ENCODE peak calls at places on chromosomes 7 and 10, in eight cellular contexts. C, D, L, Q, T, I, J and A are unnamed samples.

GRCh38 chr7:102814025-102814471 is 65.2 kb downstream of the FAM185A start:
- DNase-seq in C (no peak), D (no peak), L (no peak), Q (no peak), T (no peak), I (peak), J (no peak), A (no peak)

GRCh38 chr7:79245623-79246249 is 207.7 kb downstream of the MAGI2 start:
- DNase-seq in C (no peak), D (no peak), L (no peak), Q (no peak), T (no peak), I (no peak), J (no peak), A (no peak)

GRCh38 chr10:27611861-27612450 is 107.9 kb downstream of the RAB18 start:
- DNase-seq in C (no peak), D (no peak), L (no peak), Q (no peak), T (no peak), I (no peak), J (no peak), A (no peak)

GRCh38 chr7:156027821-156028220 is 215.6 kb upstream of the SHH start:
- DNase-seq in C (no peak), D (no peak), L (no peak), Q (no peak), T (no peak), I (no peak), J (no peak), A (no peak)

GRCh38 chr10:26437637-26438461 is at the start of gene APBB1IP:
- DNase-seq in C (peak), D (peak), L (peak), Q (no peak), T (no peak), I (no peak), J (peak), A (peak)

GRCh38 chr7:33671521-33672262 is 233.6 kb upstream of the BMPER start:
- DNase-seq in C (no peak), D (no peak), L (no peak), Q (no peak), T (no peak), I (no peak), J (no peak), A (no peak)

GRCh38 chr10:110540038-110540437 is 27.5 kb upstream of the SMC3 start:
- DNase-seq in C (no peak), D (no peak), L (no peak), Q (no peak), T (no peak), I (no peak), J (no peak), A (no peak)

GRCh38 chr10:12635127-12635541 is 285.8 kb downstream of the CAMK1D start:
- DNase-seq in C (no peak), D (no peak), L (no peak), Q (no peak), T (no peak), I (no peak), J (no peak), A (no peak)

GRCh38 chr7:55794527-55794926 is 68.0 kb downstream of the SEPTIN14 start:
- DNase-seq in C (no peak), D (no peak), L (no peak), Q (no peak), T (no peak), I (no peak), J (no peak), A (peak)

GRCh38 chr10:102283488-102283887 is 38.2 kb downstream of the GBF1 start:
- DNase-seq in C (no peak), D (no peak), L (no peak), Q (no peak), T (no peak), I (no peak), J (no peak), A (no peak)

GRCh38 chr10:102284531-102284930 is 39.2 kb downstream of the GBF1 start:
- DNase-seq in C (no peak), D (no peak), L (no peak), Q (no peak), T (no peak), I (no peak), J (no peak), A (no peak)

GRCh38 chr10:102285134-102285533 is 39.8 kb downstream of the GBF1 start:
- DNase-seq in C (no peak), D (no peak), L (no peak), Q (no peak), T (no peak), I (no peak), J (no peak), A (no peak)

GRCh38 chr10:102281103-102281502 is 35.8 kb downstream of the GBF1 start:
- DNase-seq in C (no peak), D (no peak), L (no peak), Q (no peak), T (no peak), I (no peak), J (no peak), A (no peak)

GRCh38 chr10:102283890-102284289 is 38.6 kb downstream of the GBF1 start:
- DNase-seq in C (no peak), D (no peak), L (no peak), Q (no peak), T (no peak), I (no peak), J (no peak), A (no peak)
- H3K4me3 ChIP-seq in C (no peak), D (no peak), L (no peak), Q (no peak), T (no peak), I (no peak), J (no peak), A (no peak)

GRCh38 chr7:47580175-47580701 is 1.7 kb downstream of the TNS3 start:
- DNase-seq in C (no peak), D (no peak), L (peak), Q (no peak), T (no peak), I (no peak), J (no peak), A (no peak)
- H3K4me3 ChIP-seq in C (peak), D (peak), L (no peak), Q (no peak), T (peak), I (peak), J (peak), A (peak)

DNA sequence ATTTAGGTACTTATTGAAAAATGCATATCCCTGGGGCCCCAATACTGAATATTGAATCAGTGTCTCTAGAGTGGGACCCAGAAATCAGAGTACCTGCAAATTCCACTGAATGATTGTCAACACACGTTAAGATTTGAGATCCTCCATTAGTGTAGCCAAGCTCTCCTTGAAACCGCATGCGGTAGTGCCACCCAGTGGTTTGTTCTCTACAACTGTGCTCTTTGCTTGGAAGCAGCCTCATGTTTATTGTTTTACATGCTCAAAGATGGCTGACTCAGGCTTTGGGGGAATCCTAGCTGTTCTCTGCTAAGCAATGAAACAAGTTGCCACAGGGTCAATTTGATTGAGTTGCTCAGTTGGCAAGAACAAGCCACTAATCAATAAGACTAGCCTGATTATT is 340.2 kb upstream of the CELF2 start:
- DNase-seq in C (no peak), D (peak), L (peak), Q (no peak), T (peak), I (peak), J (peak), A (peak)
- H3K4me3 ChIP-seq in C (no peak), D (no peak), L (no peak), Q (no peak), T (no peak), I (no peak), J (no peak), A (no peak)

DNA sequence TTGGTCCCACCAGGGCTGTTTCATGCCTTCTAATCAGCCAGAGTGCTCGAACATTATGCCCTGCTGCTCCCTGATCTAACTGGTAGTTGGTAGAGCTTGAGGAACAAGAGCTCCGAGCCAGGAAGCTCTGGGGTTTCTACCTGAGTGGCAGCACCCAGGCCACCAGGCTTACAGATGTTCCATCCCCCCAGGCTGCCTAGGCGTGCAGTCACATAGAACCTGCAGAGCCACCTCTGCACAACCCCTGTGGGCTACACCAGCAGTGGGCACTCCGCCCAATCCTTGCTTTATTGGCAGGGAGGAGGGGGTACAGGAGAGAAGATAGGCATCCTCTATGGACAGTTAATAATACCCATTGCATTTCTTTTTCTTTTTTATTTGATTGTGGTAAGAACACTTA is 21.8 kb downstream of the MAP3K8 start:
- DNase-seq in C (no peak), D (peak), L (no peak), Q (no peak), T (peak), I (no peak), J (no peak), A (no peak)
- H3K4me3 ChIP-seq in C (no peak), D (no peak), L (no peak), Q (no peak), T (no peak), I (no peak), J (no peak), A (no peak)

DNA sequence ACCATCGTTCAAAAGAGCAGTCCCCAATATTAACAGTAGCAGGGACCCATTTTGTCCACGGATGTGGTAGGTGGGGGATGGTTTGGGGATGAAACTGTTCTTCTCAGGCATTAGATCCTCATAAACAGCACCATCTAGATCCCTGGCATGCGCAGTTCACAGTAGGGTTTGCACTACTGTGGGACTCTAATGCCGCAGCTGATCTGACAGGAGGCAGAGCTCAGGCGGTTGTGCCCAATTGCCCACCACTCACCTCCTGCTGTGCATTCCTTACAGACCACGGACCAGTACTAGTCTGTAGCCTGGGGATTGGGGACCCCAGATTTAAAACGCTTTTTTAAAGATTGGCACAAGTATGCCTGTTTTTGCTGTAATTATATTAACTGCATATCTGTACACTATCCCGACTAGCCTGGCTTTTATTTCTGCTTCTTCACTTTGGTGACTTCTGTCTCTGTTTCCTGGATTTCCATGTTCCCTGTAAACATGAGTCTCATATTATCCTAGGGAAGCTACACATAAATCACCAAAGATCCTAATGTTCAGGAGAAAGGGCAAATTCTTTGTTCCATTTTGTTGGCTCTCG is 163.3 kb upstream of the AKR1E2 start:
- DNase-seq in C (no peak), D (no peak), L (no peak), Q (no peak), T (no peak), I (peak), J (no peak), A (no peak)
- H3K4me3 ChIP-seq in C (no peak), D (no peak), L (no peak), Q (no peak), T (no peak), I (peak), J (no peak), A (no peak)

DNA sequence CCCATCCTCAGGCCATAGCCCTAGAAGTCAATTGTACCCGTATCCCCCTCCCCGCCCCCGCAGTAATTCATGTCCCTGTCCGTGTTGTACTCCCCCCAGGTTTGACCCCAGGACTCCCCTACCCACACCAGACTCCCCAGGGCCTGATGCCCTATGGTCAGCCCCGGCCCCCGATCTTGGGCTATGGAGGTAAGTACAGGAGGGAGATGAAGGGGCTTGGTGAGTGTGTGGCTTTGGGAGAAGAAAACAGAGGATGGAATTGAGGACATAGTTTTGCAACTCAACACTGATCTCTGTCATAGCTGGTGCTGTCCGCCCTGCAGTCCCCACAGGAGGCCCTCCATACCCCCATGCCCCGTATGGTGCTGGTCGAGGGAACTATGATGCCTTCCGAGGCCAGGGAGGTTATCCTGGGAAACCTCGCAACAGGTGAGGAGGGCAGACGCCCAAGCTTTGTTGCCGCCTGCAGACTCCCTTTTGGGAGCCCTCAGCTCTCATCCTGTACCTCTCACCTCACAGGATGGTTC is 1.5 kb downstream of the UFSP1 start:
- DNase-seq in C (no peak), D (no peak), L (no peak), Q (no peak), T (no peak), I (no peak), J (no peak), A (peak)
- H3K4me3 ChIP-seq in C (peak), D (no peak), L (no peak), Q (peak), T (no peak), I (no peak), J (no peak), A (peak)

DNA sequence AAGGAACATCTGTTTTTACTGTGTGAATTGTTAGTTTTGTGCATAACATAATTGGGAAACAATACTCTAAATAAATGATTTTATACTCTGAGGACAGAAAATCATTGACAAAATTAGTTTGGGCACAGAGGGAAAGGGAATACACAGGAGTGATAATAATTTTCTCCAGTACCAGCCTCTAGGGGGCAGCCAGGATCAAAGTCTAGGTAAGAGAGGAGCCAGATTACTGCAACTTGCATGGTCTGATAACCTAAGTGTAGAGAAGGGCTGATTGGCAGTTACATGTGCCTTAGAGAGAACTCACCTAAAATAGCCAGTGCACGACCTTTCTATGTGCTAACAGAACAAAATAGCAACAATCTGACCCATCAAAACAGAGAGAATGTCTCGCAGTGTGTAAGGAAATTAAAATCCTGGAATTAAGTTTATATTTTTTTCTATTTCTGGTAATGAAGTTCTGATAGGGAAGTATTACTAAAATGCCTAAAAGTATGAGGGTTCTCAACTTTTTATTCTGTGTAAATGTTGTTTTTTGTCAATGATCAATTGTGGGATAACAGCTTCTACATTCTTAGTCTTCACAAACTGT is 66.3 kb downstream of the EXOC6 start:
- DNase-seq in C (no peak), D (no peak), L (peak), Q (no peak), T (no peak), I (peak), J (no peak), A (no peak)
- H3K4me3 ChIP-seq in C (no peak), D (no peak), L (no peak), Q (no peak), T (no peak), I (no peak), J (no peak), A (no peak)

DNA sequence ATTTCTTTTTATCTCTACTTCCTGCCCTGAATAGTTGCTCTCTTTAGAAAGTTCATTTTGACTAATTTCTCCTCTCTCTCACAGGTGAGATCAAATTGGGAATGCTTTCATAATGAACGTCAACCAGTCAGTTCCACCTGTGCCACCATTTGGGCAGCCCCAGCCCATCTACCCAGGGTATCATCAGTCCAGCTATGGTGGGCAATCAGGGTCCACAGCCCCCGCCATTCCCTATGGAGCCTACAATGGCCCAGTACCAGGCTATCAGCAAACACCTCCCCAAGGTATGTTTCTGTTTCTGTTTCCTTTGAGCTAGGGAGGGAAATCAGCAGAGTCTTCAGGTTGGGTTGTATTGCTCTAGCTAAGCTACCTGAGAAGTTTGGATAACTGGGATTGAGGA is 2.5 kb downstream of the SEC24C start:
- DNase-seq in C (no peak), D (no peak), L (no peak), Q (no peak), T (no peak), I (no peak), J (no peak), A (no peak)
- H3K4me3 ChIP-seq in C (no peak), D (no peak), L (no peak), Q (no peak), T (no peak), I (no peak), J (no peak), A (no peak)

DNA sequence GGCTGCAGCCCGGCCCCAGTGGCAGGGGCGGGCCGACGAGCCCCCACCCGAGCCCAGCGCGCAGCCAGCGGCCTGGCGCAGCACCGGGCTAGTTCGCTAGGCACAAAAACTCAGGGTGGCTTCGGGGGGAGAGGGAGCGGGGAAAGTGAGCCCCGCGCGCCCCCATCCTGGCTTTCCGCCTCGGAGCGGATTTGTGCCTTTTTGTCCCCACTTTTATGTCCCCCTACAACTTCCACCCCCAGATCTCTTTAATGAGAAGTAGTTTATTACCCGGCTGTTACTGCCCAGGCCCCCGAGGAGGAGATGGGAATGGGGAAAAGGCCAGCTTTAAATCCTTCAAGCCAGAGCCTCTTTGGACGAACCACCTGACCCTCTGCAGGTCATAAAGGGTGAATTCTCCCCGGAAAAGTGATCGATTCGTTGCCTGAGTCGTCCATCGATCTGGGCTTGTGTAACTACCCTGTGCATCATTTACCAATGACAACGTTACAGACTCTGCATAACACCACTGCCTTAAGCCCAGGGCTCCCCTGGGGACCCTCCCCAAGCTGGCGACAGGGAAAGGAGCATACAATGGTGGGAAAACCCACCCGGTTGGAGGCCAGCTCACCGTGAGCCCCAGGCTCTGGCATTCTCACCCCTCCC is 598 bp upstream of the SH3PXD2A start:
- DNase-seq in C (no peak), D (no peak), L (no peak), Q (no peak), T (no peak), I (no peak), J (peak), A (peak)
- H3K4me3 ChIP-seq in C (peak), D (peak), L (peak), Q (peak), T (peak), I (peak), J (peak), A (peak)